ENCODE peak calls at places on chromosomes 3 and 15, in six cellular contexts. S is H1, H is K562, N is GM12891, Q is HepG2, V is GM12878. U is an unnamed sample.

GRCh38 chr3:67461667-67462142 is 192.7 kb downstream of the SUCLG2 start:
- DNase-seq in S (no peak), H (no peak), N (no peak), Q (no peak), V (no peak), U (no peak)

GRCh38 chr3:25442486-25442885 is 14.4 kb downstream of the RARB start:
- DNase-seq in S (no peak), H (no peak), N (no peak), Q (no peak), V (no peak), U (no peak)

GRCh38 chr3:138359137-138359536 is 10.8 kb downstream of the MRAS start:
- DNase-seq in S (no peak), H (no peak), N (no peak), Q (no peak), V (no peak), U (no peak)

GRCh38 chr3:196055267-196055666 is 26.6 kb downstream of the TFRC start:
- DNase-seq in S (no peak), H (no peak), N (no peak), Q (no peak), V (no peak), U (no peak)

GRCh38 chr3:151152626-151153025 is 50.4 kb downstream of the GPR171 start:
- DNase-seq in S (no peak), H (no peak), N (no peak), Q (no peak), V (no peak), U (no peak)

GRCh38 chr3:15042936-15043335 is 22.2 kb downstream of the MRPS25 start:
- DNase-seq in S (no peak), H (no peak), N (no peak), Q (no peak), V (no peak), U (no peak)

GRCh38 chr3:174051191-174051590 is 653.6 kb downstream of the NLGN1 start:
- DNase-seq in S (no peak), H (no peak), N (no peak), Q (no peak), V (no peak), U (no peak)

GRCh38 chr3:160183375-160184076 is 41.7 kb upstream of the C3orf80 start:
- DNase-seq in S (no peak), H (no peak), N (no peak), Q (no peak), V (no peak), U (no peak)

GRCh38 chr3:6179761-6180160 is 681.2 kb upstream of the GRM7 start:
- DNase-seq in S (no peak), H (no peak), N (no peak), Q (no peak), V (no peak), U (no peak)

GRCh38 chr3:46858996-46859710 is 4.1 kb downstream of the MYL3 start:
- DNase-seq in S (peak; percentile 42), H (no peak), N (no peak), Q (no peak), V (no peak), U (no peak)

GRCh38 chr15:80010131-80010673 is 39.2 kb upstream of the BCL2A1 start:
- DNase-seq in S (no peak), H (no peak), N (no peak), Q (no peak), V (no peak), U (no peak)

GRCh38 chr15:91855241-91855640 is 1.7 kb downstream of the SLCO3A1 start:
- DNase-seq in S (no peak), H (no peak), N (no peak), Q (no peak), V (no peak), U (no peak)

GRCh38 chr3:122301063-122301462 is 24.0 kb upstream of the CSTA start:
- DNase-seq in S (no peak), H (no peak), N (no peak), Q (no peak), V (peak; percentile 70), U (no peak)

GRCh38 chr3:103126111-103126510 is 691.3 kb downstream of the ZPLD1 start:
- DNase-seq in S (no peak), H (no peak), N (no peak), Q (no peak), V (peak; percentile 15), U (no peak)

GRCh38 chr3:151925876-151926275 is 52.4 kb downstream of the SUCNR1 start:
- DNase-seq in S (no peak), H (no peak), N (no peak), Q (no peak), V (no peak), U (no peak)

GRCh38 chr15:69538381-69538780 is 85.8 kb downstream of the RPLP1 start:
- DNase-seq in S (no peak), H (no peak), N (no peak), Q (no peak), V (no peak), U (no peak)

GRCh38 chr15:77607894-77608261 is 24.8 kb downstream of the LINGO1 start:
- DNase-seq in S (no peak), H (no peak), N (no peak), Q (no peak), V (no peak), U (no peak)

GRCh38 chr3:59502806-59503205 is 453.0 kb upstream of the CFAP20DC start:
- DNase-seq in S (no peak), H (no peak), N (no peak), Q (no peak), V (no peak), U (no peak)

GRCh38 chr15:35281515-35281914 is 196.4 kb upstream of the NANOGP8 start:
- DNase-seq in S (no peak), H (no peak), N (no peak), Q (no peak), V (no peak), U (no peak)

GRCh38 chr3:15768421-15769255 is 29.1 kb downstream of the ANKRD28 start:
- DNase-seq in S (no peak), H (no peak), N (no peak), Q (peak; percentile 83), V (peak; percentile 65), U (no peak)

GRCh38 chr15:56428821-56429458 is 36.0 kb downstream of the MNS1 start:
- DNase-seq in S (no peak), H (peak; percentile 8), N (no peak), Q (peak; percentile 32), V (peak; percentile 7), U (no peak)

GRCh38 chr15:90306560-90306959 is 41.1 kb downstream of the NGRN start:
- DNase-seq in S (no peak), H (no peak), N (peak; percentile 41), Q (no peak), V (peak; percentile 36), U (no peak)

GRCh38 chr3:122484985-122485384 is 29.8 kb downstream of the KPNA1 start:
- DNase-seq in S (no peak), H (no peak), N (no peak), Q (no peak), V (no peak), U (no peak)

GRCh38 chr15:52020253-52021085 is 1.4 kb downstream of the MAPK6 start:
- DNase-seq in S (no peak), H (no peak), N (no peak), Q (no peak), V (no peak), U (no peak)
- TF ChIP-seq TAF1 in S (no peak), H (no peak), N (no peak), Q (no peak), V (no peak), U (no peak)

DNA sequence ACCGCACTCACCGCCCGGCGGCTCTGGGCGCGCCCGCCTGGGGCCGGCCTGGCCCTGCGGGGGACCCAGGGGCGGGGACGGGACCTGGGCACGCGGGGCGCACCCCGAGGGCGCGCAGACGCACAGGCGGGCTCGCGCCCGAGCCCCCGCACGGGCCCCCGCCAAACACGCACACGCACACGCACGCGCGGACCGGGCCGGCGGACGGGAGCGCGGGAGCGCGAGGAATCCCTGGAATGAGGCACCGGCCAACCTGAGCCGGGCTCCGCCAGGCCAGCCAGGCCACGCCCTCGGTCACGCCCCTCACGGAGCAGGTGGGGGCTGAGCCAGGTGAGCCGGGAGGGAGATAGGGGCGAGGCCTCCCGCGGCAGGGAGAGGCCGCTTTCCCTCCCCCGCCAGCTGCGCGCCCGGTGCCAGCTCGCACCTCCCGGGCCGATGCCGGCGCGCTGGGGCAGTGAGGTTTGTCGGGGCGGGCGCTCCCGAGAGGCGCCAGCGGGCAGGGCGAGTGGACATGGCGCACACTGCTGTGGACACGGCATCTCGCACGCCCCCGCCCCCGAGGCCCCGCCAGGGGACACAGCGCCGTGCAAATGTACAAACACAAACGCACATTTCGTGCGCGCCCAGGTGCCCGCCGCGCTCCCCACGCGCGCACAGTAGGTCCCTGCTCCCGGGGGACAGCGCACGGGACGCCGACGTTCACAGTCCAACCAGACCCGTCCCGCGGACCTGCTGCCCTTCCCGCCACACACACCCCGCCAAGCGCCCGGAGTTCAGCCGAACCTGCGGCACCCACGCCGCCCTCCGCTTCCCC is 75.9 kb upstream of the VGLL4 start:
- DNase-seq in S (peak; percentile 97), H (peak; percentile 96), N (peak; percentile 59), Q (peak; percentile 73), V (no peak), U (peak; percentile 75)
- TF ChIP-seq POLR2A in S (peak; percentile 30), H (no peak), N (no peak), Q (no peak), V (peak; percentile 1), U (no peak)

GRCh38 chr3:9316881-9317341 is 45.9 kb upstream of the THUMPD3 start:
- DNase-seq in S (peak; percentile 51), H (no peak), N (no peak), Q (no peak), V (no peak), U (no peak)

GRCh38 chr3:9314796-9315195 is 48.1 kb upstream of the THUMPD3 start:
- DNase-seq in S (no peak), H (no peak), N (no peak), Q (no peak), V (no peak), U (no peak)

GRCh38 chr3:9308298-9308990 is 54.4 kb upstream of the THUMPD3 start:
- DNase-seq in S (no peak), H (no peak), N (no peak), Q (no peak), V (no peak), U (no peak)

GRCh38 chr3:9310043-9310442 is 52.8 kb upstream of the THUMPD3 start:
- DNase-seq in S (no peak), H (no peak), N (no peak), Q (peak; percentile 2), V (no peak), U (no peak)

DNA sequence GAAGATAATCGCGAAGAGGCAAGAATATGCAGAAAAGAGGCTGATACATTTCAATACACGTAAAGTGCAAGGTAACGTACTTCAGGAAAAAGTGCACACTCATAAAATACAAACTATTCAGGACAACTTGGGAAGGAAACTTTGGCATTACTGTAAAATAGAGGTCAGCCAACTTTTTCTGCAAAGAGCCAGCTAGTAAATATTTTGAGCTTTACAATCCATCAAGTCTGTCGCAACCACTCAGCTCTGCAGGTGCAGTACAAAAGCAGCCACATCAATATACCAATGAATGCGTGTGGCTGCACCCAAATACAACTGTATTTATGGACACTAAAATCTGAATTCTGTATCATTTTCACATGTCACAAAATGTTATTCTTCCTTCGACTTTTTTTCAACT is 51.6 kb upstream of the THUMPD3 start:
- DNase-seq in S (no peak), H (no peak), N (no peak), Q (no peak), V (no peak), U (no peak)
- TF ChIP-seq POLR2AphosphoS5 in S (no peak), H (no peak), N (no peak), Q (no peak), V (no peak), U (no peak)

DNA sequence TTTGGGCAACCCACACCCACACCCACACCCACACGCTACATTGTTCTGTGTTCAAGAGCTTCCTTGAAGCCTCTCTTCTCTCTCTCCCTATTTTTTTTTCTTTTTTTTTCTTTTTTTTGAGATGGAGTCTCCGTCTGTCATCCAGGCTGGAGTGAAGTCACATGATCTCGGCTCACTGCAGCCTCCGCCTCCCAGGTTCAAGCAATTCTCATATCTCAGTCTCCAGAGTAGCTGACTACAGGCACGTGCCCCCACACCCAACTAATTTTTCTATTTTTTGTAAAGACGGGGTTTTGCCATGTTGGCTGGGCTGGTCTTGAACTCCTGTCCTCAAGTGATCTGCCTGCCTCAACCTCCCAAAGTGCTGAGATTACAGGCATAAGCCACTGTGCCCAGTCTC is 271.1 kb downstream of the SHQ1 start:
- DNase-seq in S (no peak), H (no peak), N (no peak), Q (no peak), V (no peak), U (no peak)
- TF ChIP-seq TAF1 in S (no peak), H (no peak), N (no peak), Q (no peak), V (no peak), U (no peak)

U was measured in GM12892.